ENCODE peak calls at places on chromosomes 3 and 15, in ten cellular contexts. One of them, this sample, is unnamed.

GRCh38 chr3:39401983-39402382 is 4.5 kb upstream of the RPSA start:
- DNase-seq in body of pancreas: no peak
- DNase-seq in endothelial cell: no peak
- DNase-seq in GM10248: no peak
- DNase-seq in IMR-90: peak
- DNase-seq in fibroblast of lung: no peak
- DNase-seq in heart right ventricle: no peak
- DNase-seq in tibial nerve: no peak
- DNase-seq in osteoblast: peak
- DNase-seq in HFF-Myc: no peak
- DNase-seq in this sample: no peak

GRCh38 chr3:195895078-195895899 is 13.1 kb downstream of the TNK2 start:
- DNase-seq in heart right ventricle: peak
- DNase-seq in GM10248: peak
- DNase-seq in endothelial cell: peak
- DNase-seq in body of pancreas: peak
- DNase-seq in osteoblast: peak
- DNase-seq in fibroblast of lung: no peak
- DNase-seq in HFF-Myc: no peak
- DNase-seq in tibial nerve: no peak
- DNase-seq in IMR-90: peak
- DNase-seq in this sample: peak

GRCh38 chr3:19994796-19995195 is 17.3 kb downstream of the PP2D1 start:
- DNase-seq in IMR-90: peak
- DNase-seq in osteoblast: no peak
- DNase-seq in fibroblast of lung: peak
- DNase-seq in heart right ventricle: no peak
- DNase-seq in GM10248: no peak
- DNase-seq in endothelial cell: no peak
- DNase-seq in HFF-Myc: no peak
- DNase-seq in tibial nerve: no peak
- DNase-seq in body of pancreas: no peak
- DNase-seq in this sample: no peak

GRCh38 chr3:161890147-161890625 is 393.6 kb downstream of the OTOL1 start:
- DNase-seq in tibial nerve: peak
- DNase-seq in heart right ventricle: no peak
- DNase-seq in osteoblast: peak
- DNase-seq in body of pancreas: no peak
- DNase-seq in IMR-90: peak
- DNase-seq in endothelial cell: no peak
- DNase-seq in HFF-Myc: peak
- DNase-seq in fibroblast of lung: peak
- DNase-seq in GM10248: no peak
- DNase-seq in this sample: no peak

GRCh38 chr3:185900228-185900627 is 37.6 kb downstream of the TRA2B start:
- DNase-seq in HFF-Myc: peak
- DNase-seq in osteoblast: peak
- DNase-seq in body of pancreas: peak
- DNase-seq in GM10248: no peak
- DNase-seq in tibial nerve: no peak
- DNase-seq in fibroblast of lung: peak
- DNase-seq in heart right ventricle: no peak
- DNase-seq in IMR-90: peak
- DNase-seq in endothelial cell: no peak
- DNase-seq in this sample: no peak

GRCh38 chr15:94674251-94674650 is 442.9 kb downstream of the MCTP2 start:
- DNase-seq in fibroblast of lung: peak
- DNase-seq in HFF-Myc: no peak
- DNase-seq in heart right ventricle: no peak
- DNase-seq in osteoblast: no peak
- DNase-seq in IMR-90: no peak
- DNase-seq in endothelial cell: no peak
- DNase-seq in GM10248: no peak
- DNase-seq in body of pancreas: no peak
- DNase-seq in tibial nerve: no peak
- DNase-seq in this sample: no peak

GRCh38 chr3:84961492-84962255 is 2.9 kb downstream of the CADM2 start:
- DNase-seq in heart right ventricle: no peak
- DNase-seq in fibroblast of lung: no peak
- DNase-seq in IMR-90: no peak
- DNase-seq in body of pancreas: no peak
- DNase-seq in HFF-Myc: no peak
- DNase-seq in osteoblast: no peak
- DNase-seq in GM10248: no peak
- DNase-seq in tibial nerve: no peak
- DNase-seq in endothelial cell: peak
- DNase-seq in this sample: no peak

GRCh38 chr3:73052857-73053256 is 8.6 kb upstream of the EBLN2 start:
- DNase-seq in body of pancreas: no peak
- DNase-seq in HFF-Myc: no peak
- DNase-seq in endothelial cell: no peak
- DNase-seq in osteoblast: peak
- DNase-seq in GM10248: no peak
- DNase-seq in IMR-90: no peak
- DNase-seq in heart right ventricle: no peak
- DNase-seq in tibial nerve: no peak
- DNase-seq in fibroblast of lung: no peak
- DNase-seq in this sample: no peak

GRCh38 chr3:127542441-127542952 is 48.0 kb downstream of the TPRA1 start:
- DNase-seq in osteoblast: peak
- DNase-seq in GM10248: no peak
- DNase-seq in fibroblast of lung: no peak
- DNase-seq in heart right ventricle: no peak
- DNase-seq in tibial nerve: no peak
- DNase-seq in HFF-Myc: no peak
- DNase-seq in endothelial cell: no peak
- DNase-seq in IMR-90: no peak
- DNase-seq in body of pancreas: peak
- DNase-seq in this sample: no peak

GRCh38 chr3:113274425-113274824 is 63.1 kb downstream of the BOC start:
- DNase-seq in heart right ventricle: no peak
- DNase-seq in body of pancreas: peak
- DNase-seq in tibial nerve: no peak
- DNase-seq in osteoblast: no peak
- DNase-seq in IMR-90: no peak
- DNase-seq in HFF-Myc: no peak
- DNase-seq in fibroblast of lung: no peak
- DNase-seq in endothelial cell: no peak
- DNase-seq in GM10248: no peak
- DNase-seq in this sample: no peak
- TF ChIP-seq CTCF in heart right ventricle: no peak
- TF ChIP-seq CTCF in body of pancreas: no peak
- TF ChIP-seq CTCF in tibial nerve: no peak
- TF ChIP-seq CTCF in osteoblast: no peak
- TF ChIP-seq CTCF in IMR-90: no peak
- TF ChIP-seq CTCF in HFF-Myc: no peak
- TF ChIP-seq CTCF in fibroblast of lung: no peak
- TF ChIP-seq CTCF in endothelial cell: no peak
- TF ChIP-seq CTCF in GM10248: no peak
- TF ChIP-seq CTCF in this sample: no peak

DNA sequence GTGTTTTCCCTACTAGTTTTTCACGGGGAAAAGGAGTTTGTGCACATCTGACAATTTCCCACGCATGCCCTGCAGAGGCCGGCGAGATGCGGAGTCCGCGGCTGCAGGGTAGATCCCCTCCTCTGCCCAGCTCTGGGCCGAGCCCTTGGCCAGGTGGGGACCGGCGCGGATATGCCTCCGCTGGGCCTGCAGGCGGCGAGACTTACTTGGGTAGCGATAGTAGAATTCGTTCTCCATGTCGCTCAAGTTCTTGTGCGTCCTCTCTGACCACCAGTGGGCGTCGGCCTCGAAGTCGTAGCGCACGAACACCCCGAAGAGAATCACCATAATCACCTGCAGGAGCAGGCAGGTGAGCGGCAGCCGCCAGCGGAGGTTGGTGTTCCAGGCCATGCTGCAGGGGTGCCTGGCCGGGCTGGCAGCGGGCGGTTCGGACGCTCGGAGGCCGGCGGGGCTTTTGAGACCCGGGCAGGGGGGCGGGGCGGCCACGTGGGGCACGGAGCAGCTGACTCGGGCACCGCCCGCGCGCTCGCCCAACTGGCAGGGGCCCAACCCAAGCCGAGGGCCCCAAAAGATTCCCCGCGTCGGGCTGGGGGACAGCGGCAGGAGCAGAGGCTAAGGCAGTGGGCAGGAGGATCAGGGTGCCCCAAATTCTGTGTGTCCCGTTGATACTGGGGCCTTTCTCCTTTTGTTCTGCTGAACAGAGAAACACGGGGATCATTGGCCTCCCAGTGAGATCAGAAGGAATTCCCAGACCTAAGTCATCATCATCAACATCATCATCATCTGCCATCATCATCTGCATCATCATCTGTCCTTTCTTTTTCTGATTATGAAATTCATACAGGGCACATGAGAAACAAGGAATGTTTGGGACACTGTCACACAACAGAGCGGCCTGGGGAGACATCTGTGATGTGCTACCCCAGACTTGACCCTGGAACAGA is at the start of gene RHCG:
- DNase-seq in heart right ventricle: no peak
- DNase-seq in tibial nerve: no peak
- DNase-seq in fibroblast of lung: peak
- DNase-seq in HFF-Myc: no peak
- DNase-seq in IMR-90: peak
- DNase-seq in body of pancreas: peak
- DNase-seq in GM10248: peak
- DNase-seq in osteoblast: peak
- DNase-seq in endothelial cell: peak
- DNase-seq in this sample: no peak
- TF ChIP-seq CTCF in heart right ventricle: peak
- TF ChIP-seq CTCF in tibial nerve: no peak
- TF ChIP-seq CTCF in fibroblast of lung: peak
- TF ChIP-seq CTCF in HFF-Myc: peak
- TF ChIP-seq CTCF in IMR-90: peak
- TF ChIP-seq CTCF in body of pancreas: peak
- TF ChIP-seq CTCF in GM10248: peak
- TF ChIP-seq CTCF in osteoblast: peak
- TF ChIP-seq CTCF in endothelial cell: peak
- TF ChIP-seq CTCF in this sample: no peak

GRCh38 chr3:188534633-188535032 is 380.7 kb downstream of the LPP start:
- DNase-seq in body of pancreas: no peak
- DNase-seq in heart right ventricle: no peak
- DNase-seq in GM10248: no peak
- DNase-seq in tibial nerve: no peak
- DNase-seq in HFF-Myc: no peak
- DNase-seq in IMR-90: no peak
- DNase-seq in endothelial cell: no peak
- DNase-seq in fibroblast of lung: peak
- DNase-seq in osteoblast: peak
- DNase-seq in this sample: no peak
- TF ChIP-seq CTCF in body of pancreas: no peak
- TF ChIP-seq CTCF in heart right ventricle: no peak
- TF ChIP-seq CTCF in GM10248: no peak
- TF ChIP-seq CTCF in tibial nerve: no peak
- TF ChIP-seq CTCF in HFF-Myc: no peak
- TF ChIP-seq CTCF in IMR-90: no peak
- TF ChIP-seq CTCF in endothelial cell: no peak
- TF ChIP-seq CTCF in fibroblast of lung: no peak
- TF ChIP-seq CTCF in osteoblast: no peak
- TF ChIP-seq CTCF in this sample: no peak

GRCh38 chr15:64893481-64894394 is 18.0 kb upstream of the ANKDD1A start:
- DNase-seq in IMR-90: peak
- DNase-seq in heart right ventricle: peak
- DNase-seq in fibroblast of lung: peak
- DNase-seq in osteoblast: peak
- DNase-seq in body of pancreas: peak
- DNase-seq in HFF-Myc: peak
- DNase-seq in tibial nerve: peak
- DNase-seq in GM10248: peak
- DNase-seq in endothelial cell: peak
- DNase-seq in this sample: peak

GRCh38 chr15:64897345-64897985 is 14.2 kb upstream of the ANKDD1A start:
- DNase-seq in endothelial cell: no peak
- DNase-seq in heart right ventricle: peak
- DNase-seq in GM10248: no peak
- DNase-seq in body of pancreas: peak
- DNase-seq in HFF-Myc: peak
- DNase-seq in osteoblast: no peak
- DNase-seq in fibroblast of lung: peak
- DNase-seq in tibial nerve: no peak
- DNase-seq in IMR-90: peak
- DNase-seq in this sample: no peak

GRCh38 chr15:64896371-64897069 is 15.2 kb upstream of the ANKDD1A start:
- DNase-seq in tibial nerve: no peak
- DNase-seq in fibroblast of lung: no peak
- DNase-seq in osteoblast: no peak
- DNase-seq in GM10248: no peak
- DNase-seq in HFF-Myc: no peak
- DNase-seq in endothelial cell: no peak
- DNase-seq in IMR-90: no peak
- DNase-seq in heart right ventricle: no peak
- DNase-seq in body of pancreas: no peak
- DNase-seq in this sample: no peak

GRCh38 chr15:64894395-64895056 is 17.2 kb upstream of the ANKDD1A start:
- DNase-seq in fibroblast of lung: no peak
- DNase-seq in GM10248: peak
- DNase-seq in tibial nerve: no peak
- DNase-seq in IMR-90: no peak
- DNase-seq in endothelial cell: peak
- DNase-seq in heart right ventricle: peak
- DNase-seq in body of pancreas: no peak
- DNase-seq in osteoblast: no peak
- DNase-seq in HFF-Myc: no peak
- DNase-seq in this sample: peak

DNA sequence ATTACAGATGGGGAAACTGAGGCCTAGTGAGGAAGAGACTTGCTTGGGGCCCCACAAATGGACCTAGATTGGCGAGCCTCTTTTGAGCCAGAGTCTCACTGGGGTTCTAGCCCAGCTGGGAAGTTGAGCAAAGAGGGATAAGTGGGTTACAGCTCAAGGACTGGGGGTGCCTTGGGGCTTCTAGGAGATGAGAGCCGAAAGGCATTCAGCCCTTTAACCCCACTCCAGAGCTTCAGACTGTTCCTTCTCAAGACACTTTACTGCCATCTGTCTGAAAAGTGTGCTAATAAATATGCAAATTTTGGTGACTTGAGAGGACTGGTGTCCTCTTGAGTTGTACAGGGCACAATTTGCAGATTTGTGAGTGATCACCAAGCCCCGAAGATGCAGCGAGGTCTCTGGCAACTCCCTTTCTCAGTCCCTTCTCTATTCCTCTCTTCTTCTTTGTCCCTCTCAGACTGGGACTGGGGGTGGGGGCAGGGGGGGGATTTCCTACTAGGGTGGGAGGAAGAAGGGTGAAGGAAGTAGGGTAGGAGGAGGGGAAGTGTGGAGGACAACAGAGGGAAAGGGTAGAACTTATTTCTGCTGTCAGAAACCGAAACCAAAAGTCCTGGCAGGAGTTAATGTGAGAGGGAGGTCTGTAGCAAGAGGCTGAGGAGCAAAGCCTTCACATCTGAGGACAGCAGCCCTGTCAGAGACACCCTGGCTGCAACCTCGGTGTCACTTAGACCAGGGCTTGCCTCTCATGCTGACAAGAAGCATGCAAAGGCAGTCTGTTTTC is 16.2 kb upstream of the ANKDD1A start:
- DNase-seq in fibroblast of lung: no peak
- DNase-seq in heart right ventricle: no peak
- DNase-seq in body of pancreas: no peak
- DNase-seq in IMR-90: peak
- DNase-seq in tibial nerve: no peak
- DNase-seq in endothelial cell: no peak
- DNase-seq in osteoblast: no peak
- DNase-seq in HFF-Myc: no peak
- DNase-seq in GM10248: peak
- DNase-seq in this sample: peak
- TF ChIP-seq CTCF in fibroblast of lung: no peak
- TF ChIP-seq CTCF in heart right ventricle: peak
- TF ChIP-seq CTCF in body of pancreas: no peak
- TF ChIP-seq CTCF in IMR-90: no peak
- TF ChIP-seq CTCF in tibial nerve: no peak
- TF ChIP-seq CTCF in endothelial cell: no peak
- TF ChIP-seq CTCF in osteoblast: no peak
- TF ChIP-seq CTCF in HFF-Myc: no peak
- TF ChIP-seq CTCF in GM10248: no peak
- TF ChIP-seq CTCF in this sample: no peak

This sample was measured in CD4-positive, alpha-beta T cell.